ENCODE peak calls at places on chromosomes 11 and 22, in seven cellular contexts. K is pancreas; X is stimulated activated naive CD8-positive, alpha-beta T cell treated with anti-CD3 and anti-CD28 coated beads, Interleukin-15, amount 100 ng/mL, for 72 hours; C is CD8-positive, alpha-beta T cell; Z is DND-41; N is upper lobe of right lung; M is HepG2. A is an unnamed sample.

GRCh38 chr22:25763239-25763777 is 21.3 kb downstream of the MYO18B start:
- ATAC-seq in M (no peak), K (no peak), X (no peak), C (no peak), N (no peak), Z (no peak), A (no peak)

GRCh38 chr22:39350803-39351688 is 1.3 kb downstream of the SYNGR1 start:
- ATAC-seq in C (no peak), Z (no peak), X (no peak), K (peak), M (no peak), N (no peak), A (peak)

GRCh38 chr11:45225277-45225676 is 60.9 kb downstream of the SYT13 start:
- ATAC-seq in K (no peak), C (no peak), X (no peak), Z (no peak), N (no peak), M (no peak), A (no peak)

GRCh38 chr11:118434553-118435232 is 1.6 kb upstream of the KMT2A start:
- ATAC-seq in Z (peak), M (peak), C (no peak), K (peak), X (peak), N (no peak), A (no peak)

GRCh38 chr11:10575346-10575745 is 6.9 kb upstream of the LYVE1 start:
- ATAC-seq in X (no peak), C (no peak), K (no peak), M (no peak), Z (no peak), N (no peak), A (no peak)

GRCh38 chr11:14768789-14769188 is 123.2 kb downstream of the CYP2R1 start:
- ATAC-seq in Z (no peak), K (no peak), M (no peak), X (peak), C (peak), N (no peak), A (peak)

GRCh38 chr11:34426766-34427170 is 12.0 kb upstream of the CAT start:
- ATAC-seq in C (no peak), M (peak), K (peak), N (peak), X (no peak), Z (no peak), A (no peak)

GRCh38 chr22:28479912-28480311 is 199.7 kb downstream of the TTC28 start:
- ATAC-seq in N (no peak), Z (no peak), C (no peak), X (no peak), M (no peak), K (no peak), A (no peak)

GRCh38 chr11:72771507-72771906 is 19.3 kb upstream of the ARAP1 start:
- ATAC-seq in K (no peak), N (no peak), Z (no peak), X (no peak), M (no peak), C (no peak), A (no peak)

GRCh38 chr11:113400631-113401230 is 13.2 kb downstream of the ANKK1 start:
- ATAC-seq in C (no peak), Z (no peak), X (no peak), M (no peak), N (no peak), K (no peak), A (no peak)

GRCh38 chr11:45658292-45658991 is 7.0 kb downstream of the CHST1 start:
- ATAC-seq in Z (peak), M (peak), N (peak), C (no peak), K (peak), X (peak), A (peak)

GRCh38 chr11:96105197-96105895 is 181.4 kb upstream of the MTMR2 start:
- ATAC-seq in K (no peak), X (peak), Z (no peak), M (no peak), N (no peak), C (peak), A (no peak)

GRCh38 chr11:748007-748359 is 719 bp downstream of the TALDO1 start:
- ATAC-seq in M (peak), C (no peak), K (peak), X (peak), Z (peak), N (peak), A (peak)

GRCh38 chr22:21079493-21079892 is 33.7 kb downstream of the LRRC74B start:
- ATAC-seq in X (no peak), C (no peak), Z (no peak), K (no peak), M (peak), N (no peak), A (peak)

GRCh38 chr11:118443590-118444218 is 7.4 kb downstream of the KMT2A start:
- ATAC-seq in K (no peak), X (peak), C (no peak), Z (no peak), M (no peak), N (no peak), A (peak)

GRCh38 chr11:74932797-74933196 is 16.1 kb downstream of the XRRA1 start:
- ATAC-seq in C (no peak), K (no peak), Z (no peak), N (no peak), M (no peak), X (peak), A (no peak)

GRCh38 chr22:37925767-37926166 is 19.7 kb downstream of the MICALL1 start:
- ATAC-seq in Z (no peak), C (no peak), M (no peak), N (no peak), K (no peak), X (no peak), A (peak)

GRCh38 chr11:57941875-57942274 is 81.8 kb upstream of the OR9Q1 start:
- ATAC-seq in Z (no peak), K (no peak), N (no peak), C (no peak), M (no peak), X (no peak), A (no peak)

GRCh38 chr22:39317084-39317755 is 2.2 kb downstream of the RPL3 start:
- ATAC-seq in X (peak), N (no peak), M (no peak), C (no peak), K (no peak), Z (no peak), A (peak)

GRCh38 chr11:17991799-17992433 is 20.9 kb downstream of the SERGEF start:
- ATAC-seq in M (peak), Z (peak), N (peak), X (peak), K (peak), C (peak), A (peak)

GRCh38 chr22:50058338-50059184 is 463 bp upstream of the TTLL8 start:
- ATAC-seq in N (no peak), X (peak), C (no peak), Z (no peak), M (no peak), K (no peak), A (peak)

GRCh38 chr11:92199991-92200390 is 24.6 kb upstream of the FAT3 start:
- ATAC-seq in M (no peak), K (no peak), X (no peak), Z (no peak), N (no peak), C (no peak), A (no peak)

GRCh38 chr22:21591695-21592094 is 24.2 kb downstream of the UBE2L3 start:
- ATAC-seq in M (no peak), Z (no peak), N (peak), K (peak), X (no peak), C (no peak), A (no peak)

GRCh38 chr22:20650294-20651207 is 123.4 kb upstream of the SERPIND1 start:
- ATAC-seq in Z (no peak), X (no peak), M (no peak), K (no peak), N (no peak), C (no peak), A (no peak)